ENCODE peak calls at places on chromosomes 13 and 19, in seven cellular contexts. B, A, D, N, X, Z and O are unnamed samples.

GRCh38 chr19:54138777-54139256 is 1.3 kb downstream of the CNOT3 start:
- DNase-seq in A (no peak), Z (no peak), N (no peak), X (no peak), B (no peak), D (no peak), O (no peak)

GRCh38 chr13:99379856-99380255 is 72.7 kb upstream of the GPR183 start:
- DNase-seq in A (no peak), N (no peak), D (no peak), B (no peak), X (no peak), Z (no peak), O (no peak)

GRCh38 chr13:113845723-113846638 is 17.9 kb downstream of the GAS6 start:
- DNase-seq in N (no peak), X (no peak), B (no peak), D (no peak), Z (no peak), A (no peak), O (no peak)

GRCh38 chr19:21569497-21569870 is 64.1 kb downstream of the ZNF429 start:
- DNase-seq in B (no peak), Z (no peak), X (no peak), A (no peak), N (peak; percentile 75), D (no peak), O (no peak)

GRCh38 chr19:41960973-41961372 is 1.9 kb upstream of the RABAC1 start:
- DNase-seq in D (no peak), Z (no peak), X (no peak), B (no peak), A (no peak), N (no peak), O (no peak)

GRCh38 chr13:66805657-66806056 is 424.5 kb downstream of the PCDH9 start:
- DNase-seq in A (no peak), B (no peak), X (no peak), N (no peak), Z (peak; percentile 38), D (no peak), O (no peak)

GRCh38 chr19:49149652-49150105 is 5.5 kb downstream of the HRC start:
- DNase-seq in D (peak; percentile 19), B (peak; percentile 92), X (peak; percentile 85), Z (peak; percentile 74), N (peak; percentile 83), A (peak; percentile 93), O (peak; percentile 86)

GRCh38 chr19:44553478-44554171 is 24.1 kb upstream of the CEACAM20 start:
- DNase-seq in Z (no peak), D (no peak), N (peak; percentile 38), A (no peak), X (no peak), B (no peak), O (no peak)

GRCh38 chr13:57128909-57129308 is 11.8 kb upstream of the PRR20A start:
- DNase-seq in Z (peak; percentile 13), X (no peak), D (no peak), N (no peak), A (peak; percentile 67), B (peak; percentile 17), O (no peak)

GRCh38 chr13:38883783-38884182 is 106.8 kb downstream of the STOML3 start:
- DNase-seq in N (peak; percentile 33), X (no peak), B (peak; percentile 18), D (no peak), A (peak; percentile 22), Z (no peak), O (no peak)

GRCh38 chr13:109945206-109945960 is 159.0 kb upstream of the IRS2 start:
- DNase-seq in B (no peak), X (no peak), A (no peak), D (no peak), Z (peak; percentile 58), N (peak; percentile 93), O (no peak)

GRCh38 chr13:113672002-113672651 is 5.1 kb downstream of the GRK1 start:
- DNase-seq in X (no peak), B (no peak), Z (no peak), A (no peak), D (no peak), N (no peak), O (no peak)

GRCh38 chr19:42191855-42192254 is 25.6 kb downstream of the DEDD2 start:
- DNase-seq in N (peak; percentile 85), A (no peak), D (no peak), B (no peak), X (peak; percentile 80), Z (peak; percentile 96), O (no peak)

GRCh38 chr19:37914908-37915307 is 7.9 kb downstream of the SIPA1L3 start:
- DNase-seq in Z (no peak), D (peak; percentile 34), B (no peak), X (no peak), N (no peak), A (no peak), O (peak; percentile 88)

GRCh38 chr19:45953676-45954075 is 20.0 kb downstream of the NOVA2 start:
- DNase-seq in A (no peak), B (no peak), D (no peak), N (no peak), X (no peak), Z (peak; percentile 29), O (no peak)

GRCh38 chr19:13884726-13885591 is 8.0 kb downstream of the NANOS3 start:
- DNase-seq in A (no peak), X (no peak), D (peak; percentile 68), Z (no peak), N (no peak), B (no peak), O (no peak)
- TF ChIP-seq EZH2phosphoT487 in A (no peak), X (no peak), D (no peak), Z (no peak), N (no peak), B (no peak), O (no peak)

GRCh38 chr13:35354305-35354704 is 122.2 kb downstream of the MAB21L1 start:
- DNase-seq in B (no peak), Z (no peak), D (no peak), A (no peak), N (no peak), X (no peak), O (no peak)

GRCh38 chr13:35354882-35355281 is 121.6 kb downstream of the MAB21L1 start:
- DNase-seq in A (no peak), X (no peak), B (no peak), D (no peak), Z (no peak), N (no peak), O (no peak)

DNA sequence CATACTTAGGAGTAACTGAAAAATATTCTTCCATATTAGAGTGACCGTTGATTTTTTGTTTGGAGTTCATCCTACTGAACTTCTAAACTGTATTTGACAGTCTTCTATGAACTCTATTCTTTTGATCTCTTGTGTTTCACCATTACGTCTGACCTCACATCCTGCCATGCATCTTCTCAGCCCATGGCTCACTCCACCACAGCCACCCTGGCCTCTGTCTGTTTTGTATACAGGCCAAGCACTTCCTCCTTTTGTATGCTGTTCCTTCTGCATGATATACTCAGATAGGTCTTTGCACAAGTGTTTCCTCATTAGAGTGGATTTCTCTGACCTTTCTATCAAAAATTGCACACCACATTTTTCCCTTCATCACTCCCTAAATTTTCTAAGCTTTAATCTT is 119.9 kb downstream of the MAB21L1 start:
- DNase-seq in Z (no peak), N (no peak), B (no peak), D (no peak), A (no peak), X (no peak), O (peak; percentile 1)
- H3K4me2 ChIP-seq in Z (no peak overlapping the region), N (no peak overlapping the region), B (no peak overlapping the region), D (no peak overlapping the region), A (no peak overlapping the region), X (no peak overlapping the region), O (no peak overlapping the region)

GRCh38 chr13:28402057-28402381 is 92.9 kb downstream of the FLT1 start:
- DNase-seq in Z (no peak), B (no peak), A (no peak), X (no peak), D (no peak), N (no peak), O (no peak)
- H3K27ac ChIP-seq in Z (no peak overlapping the region), B (no peak overlapping the region), A (peak overlapping the region; percentile 48), X (no peak overlapping the region), D (no peak overlapping the region), N (peak overlapping the region; percentile 79), O (no peak overlapping the region)

DNA sequence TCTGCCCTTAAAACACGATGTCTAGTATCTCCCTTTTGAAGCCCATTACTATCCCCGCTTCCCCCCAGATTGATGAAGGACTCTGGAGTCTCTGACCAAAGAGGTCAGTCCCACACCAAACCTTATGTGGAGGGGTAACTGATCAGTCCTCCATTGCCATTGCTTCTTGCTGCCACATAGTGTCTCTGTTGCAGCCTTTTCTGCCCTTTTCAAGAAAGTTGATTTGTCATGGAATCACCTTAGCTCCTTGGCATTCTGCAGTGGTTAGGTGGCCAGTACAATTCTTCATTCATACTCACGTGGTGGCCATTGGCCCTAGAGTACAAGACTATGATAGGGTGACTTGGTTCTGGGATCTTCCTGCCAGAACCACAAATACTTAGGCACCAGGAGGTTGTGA is 8.4 kb upstream of the HTR2A start:
- DNase-seq in Z (peak; percentile 55), N (peak; percentile 54), X (no peak), D (no peak), A (peak; percentile 51), B (no peak), O (peak; percentile 7)
- TF ChIP-seq EZH2phosphoT487 in Z (no peak), N (no peak), X (no peak), D (no peak), A (no peak), B (no peak), O (no peak)

DNA sequence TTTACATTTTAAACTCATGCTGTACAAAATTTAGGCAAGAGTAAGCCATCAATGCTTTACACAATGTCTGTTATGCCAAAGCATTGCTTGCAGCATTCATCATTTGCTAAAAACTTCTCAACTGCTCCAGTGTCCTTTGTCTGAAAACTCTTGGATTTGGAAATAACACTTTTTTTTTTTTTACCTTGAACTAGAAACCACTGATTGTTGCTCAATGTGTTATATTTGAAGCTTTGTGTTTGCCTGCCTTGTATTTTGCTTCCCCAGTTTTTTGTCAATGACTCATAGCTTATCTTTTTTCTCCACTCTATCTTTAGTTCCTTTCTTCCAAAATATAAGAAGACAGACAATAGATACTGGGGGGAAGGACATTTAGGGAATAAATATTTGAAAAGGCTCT is 31.3 kb downstream of the CCDC122 start:
- DNase-seq in Z (peak; percentile 13), D (no peak), N (peak; percentile 78), A (no peak), B (no peak), X (no peak), O (no peak)
- H3K4me2 ChIP-seq in Z (no peak overlapping the region), D (no peak overlapping the region), N (peak overlapping the region; percentile 66), A (no peak overlapping the region), B (no peak overlapping the region), X (no peak overlapping the region), O (no peak overlapping the region)